ENCODE peak calls at places on chromosomes 5 and 9, in ten cellular contexts. A, P, T, O, B, I, Y, K, H and U are unnamed samples.

GRCh38 chr5:43389679-43390329 is 22.4 kb downstream of the CCL28 start:
- DNase-seq in A (no peak), P (peak; percentile 53), T (peak; percentile 58), O (peak; percentile 61), B (peak; percentile 58), I (no peak), Y (peak; percentile 84), K (no peak), H (peak; percentile 95), U (peak; percentile 25)

GRCh38 chr5:15489571-15490235 is 10.3 kb upstream of the FBXL7 start:
- DNase-seq in A (no peak), P (peak; percentile 51), T (no peak), O (no peak), B (no peak), I (peak; percentile 52), Y (no peak), K (no peak), H (peak; percentile 13), U (no peak)

GRCh38 chr5:39815701-39816100 is 390.9 kb upstream of the DAB2 start:
- DNase-seq in A (no peak), P (no peak), T (no peak), O (no peak), B (no peak), I (no peak), Y (no peak), K (no peak), H (peak; percentile 9), U (no peak)

GRCh38 chr5:37417347-37417746 is 38.2 kb downstream of the WDR70 start:
- DNase-seq in A (no peak), P (no peak), T (no peak), O (no peak), B (no peak), I (no peak), Y (no peak), K (no peak), H (no peak), U (no peak)

GRCh38 chr9:81632599-81632998 is 56.7 kb downstream of the TLE1 start:
- DNase-seq in A (no peak), P (no peak), T (no peak), O (no peak), B (no peak), I (no peak), Y (no peak), K (no peak), H (peak; percentile 89), U (no peak)

GRCh38 chr5:83253731-83254130 is 176.4 kb downstream of the XRCC4 start:
- DNase-seq in A (no peak), P (no peak), T (no peak), O (no peak), B (no peak), I (no peak), Y (no peak), K (no peak), H (no peak), U (no peak)

GRCh38 chr5:17374973-17375844 is 122.8 kb upstream of the TAF11L2 start:
- DNase-seq in A (no peak), P (peak; percentile 58), T (no peak), O (no peak), B (no peak), I (no peak), Y (no peak), K (no peak), H (peak; percentile 35), U (no peak)

GRCh38 chr9:84024041-84024575 is 43.5 kb downstream of the RMI1 start:
- DNase-seq in A (no peak), P (no peak), T (no peak), O (no peak), B (no peak), I (no peak), Y (no peak), K (no peak), H (no peak), U (no peak)

GRCh38 chr5:128084228-128085167 is 932 bp downstream of the SLC12A2 start:
- DNase-seq in A (peak; percentile 54), P (peak; percentile 55), T (peak; percentile 22), O (peak; percentile 47), B (peak; percentile 50), I (peak; percentile 85), Y (peak; percentile 57), K (peak; percentile 53), H (peak; percentile 35), U (peak; percentile 54)

GRCh38 chr9:76571288-76572204 is 112.6 kb downstream of the GCNT1 start:
- DNase-seq in A (no peak), P (no peak), T (no peak), O (no peak), B (no peak), I (no peak), Y (no peak), K (no peak), H (peak; percentile 54), U (peak; percentile 48)

GRCh38 chr9:93254806-93255519 is 71.0 kb downstream of the WNK2 start:
- DNase-seq in A (peak; percentile 33), P (peak; percentile 18), T (no peak), O (no peak), B (peak; percentile 11), I (no peak), Y (no peak), K (peak; percentile 2), H (no peak), U (no peak)

GRCh38 chr5:135324897-135325650 is 74.0 kb downstream of the MACROH2A1 start:
- DNase-seq in A (no peak), P (no peak), T (no peak), O (no peak), B (no peak), I (no peak), Y (no peak), K (no peak), H (no peak), U (no peak)

DNA sequence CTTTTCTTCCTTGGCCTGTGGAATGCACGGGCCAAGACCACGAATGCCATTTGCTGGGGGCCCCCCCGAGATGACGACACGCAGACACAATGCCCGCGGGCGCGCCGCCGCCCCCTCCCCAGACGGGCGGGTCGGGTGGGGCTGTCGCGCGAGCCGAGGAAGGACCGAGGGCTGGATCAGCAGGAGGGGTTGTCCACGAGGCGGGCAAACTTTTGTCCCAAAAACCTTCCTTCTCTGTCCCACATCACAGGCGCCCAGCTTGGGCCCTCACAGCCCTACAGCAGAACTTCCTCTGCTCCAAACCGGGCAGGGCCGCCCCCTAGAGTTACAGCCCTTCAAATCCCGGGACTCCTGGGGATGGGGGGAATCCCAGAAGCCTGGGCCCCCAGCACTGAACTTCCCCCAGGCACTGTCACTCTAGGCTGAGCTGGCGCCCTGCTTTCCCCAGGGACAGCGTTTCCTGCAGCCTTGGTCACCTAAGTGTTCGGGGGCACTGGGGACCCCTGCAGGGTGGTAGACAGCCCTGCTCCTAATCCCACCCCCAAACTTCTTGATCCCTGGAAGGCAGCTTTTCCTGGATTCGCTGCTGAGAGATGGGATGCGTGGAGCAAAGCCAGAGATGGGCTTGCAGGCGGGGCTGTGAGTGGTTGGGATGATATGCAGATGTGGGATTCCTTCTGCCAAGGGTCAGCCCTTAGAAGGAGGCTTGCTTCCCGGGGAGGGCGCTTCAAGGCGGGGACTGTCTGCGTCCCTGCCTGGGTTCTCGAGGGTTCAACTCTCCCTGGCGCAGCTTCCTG is 980 bp downstream of the COL5A1 start:
- DNase-seq in A (no peak), P (peak; percentile 35), T (peak; percentile 79), O (peak; percentile 59), B (no peak), I (peak; percentile 87), Y (peak; percentile 73), K (peak; percentile 76), H (peak; percentile 91), U (no peak)
- H3K4me3 ChIP-seq in A (peak overlapping the region; percentile 67), P (peak overlapping the region; percentile 75), T (peak overlapping the region; percentile 91), O (peak overlapping the region; percentile 41), B (peak overlapping the region; percentile 60), I (no peak overlapping the region), Y (peak overlapping the region; percentile 73), K (peak overlapping the region; percentile 86), H (peak overlapping the region; percentile 86), U (no peak overlapping the region)

GRCh38 chr5:150438873-150439546 is 10.5 kb downstream of the RPS14 start:
- DNase-seq in A (no peak), P (no peak), T (no peak), O (no peak), B (no peak), I (no peak), Y (peak; percentile 79), K (no peak), H (peak; percentile 45), U (no peak)
- TF ChIP-seq CTCF in A (peak; percentile 31), P (peak; percentile 14), T (peak; percentile 38), O (peak; percentile 41), B (peak; percentile 33), I (peak; percentile 30), Y (peak; percentile 72), K (no peak), H (peak; percentile 54), U (peak; percentile 74)

DNA sequence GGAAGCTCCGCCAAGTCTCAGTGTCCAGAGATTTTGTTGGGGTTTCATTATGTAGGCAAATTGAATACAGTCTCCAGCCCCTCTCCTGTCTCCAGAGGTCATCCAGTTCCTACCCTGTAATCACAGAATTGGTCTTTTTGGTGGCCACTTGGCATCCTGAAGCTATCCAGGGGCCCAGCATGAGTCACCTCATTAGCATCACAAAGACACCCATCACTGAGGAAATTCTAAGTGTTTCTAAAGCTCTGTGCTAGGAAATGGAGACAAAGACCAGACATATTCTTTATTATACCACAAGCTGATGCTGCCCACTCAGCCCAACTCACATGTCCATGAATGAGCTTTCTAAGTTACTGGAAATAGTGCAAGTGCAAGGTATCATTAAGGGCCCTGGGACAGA is 229.9 kb downstream of the DOCK8 start:
- DNase-seq in A (no peak), P (no peak), T (no peak), O (no peak), B (no peak), I (no peak), Y (peak; percentile 20), K (no peak), H (peak; percentile 43), U (no peak)
- H3K36me3 ChIP-seq in A (peaks cover 5% of the 10 kb centered on the region), P (peaks cover 64% of the 10 kb centered on the region), T (no peaks in the 10 kb centered on the region), O (no peaks in the 10 kb centered on the region), B (peaks cover 7% of the 10 kb centered on the region), I (no peaks in the 10 kb centered on the region), Y (no peaks in the 10 kb centered on the region), K (no peaks in the 10 kb centered on the region), H (no peaks in the 10 kb centered on the region), U (peaks cover 40% of the 10 kb centered on the region)

GRCh38 chr5:11482011-11482410 is 422.2 kb downstream of the CTNND2 start:
- DNase-seq in A (no peak), P (no peak), T (no peak), O (no peak), B (no peak), I (no peak), Y (no peak), K (no peak), H (no peak), U (no peak)

GRCh38 chr5:11476866-11477265 is 427.4 kb downstream of the CTNND2 start:
- DNase-seq in A (no peak), P (no peak), T (no peak), O (no peak), B (no peak), I (no peak), Y (no peak), K (no peak), H (no peak), U (no peak)

GRCh38 chr5:11483630-11484029 is 420.6 kb downstream of the CTNND2 start:
- DNase-seq in A (no peak), P (no peak), T (no peak), O (no peak), B (no peak), I (no peak), Y (no peak), K (no peak), H (no peak), U (no peak)

DNA sequence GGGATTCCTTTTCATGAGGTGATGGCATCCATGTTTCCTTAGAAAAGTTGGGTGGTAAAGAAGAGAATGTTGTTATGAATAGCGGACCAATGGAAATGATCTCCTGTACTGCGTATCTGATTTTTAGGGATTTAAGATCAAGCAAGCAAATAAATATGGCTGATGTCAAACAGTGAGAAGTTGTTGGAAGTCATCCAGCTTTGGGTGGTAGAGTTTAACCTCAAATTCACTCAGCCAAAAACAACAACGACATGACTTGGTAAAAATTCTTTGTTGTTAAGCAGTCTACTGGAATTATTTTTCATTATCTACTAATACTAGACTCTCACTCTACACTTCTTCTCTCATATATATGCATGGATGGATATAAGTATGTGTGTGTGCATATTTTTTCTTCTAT is 426.5 kb downstream of the CTNND2 start:
- DNase-seq in A (no peak), P (no peak), T (no peak), O (no peak), B (no peak), I (no peak), Y (no peak), K (no peak), H (no peak), U (no peak)
- H3K4me3 ChIP-seq in A (no peak overlapping the region), P (no peak overlapping the region), T (no peak overlapping the region), O (no peak overlapping the region), B (no peak overlapping the region), I (no peak overlapping the region), Y (no peak overlapping the region), K (no peak overlapping the region), H (no peak overlapping the region), U (no peak overlapping the region)